ENCODE peak calls at places on chromosomes 5 and 9, in ten cellular contexts. Q is AG10803, F is cardiac fibroblast, M is brain microvascular endothelial cell, Z is GM23248, X is right atrium auricular region, V is neuronal stem cell, S is HCT116, J is fibroblast of lung, I is GM12865. O is an unnamed sample.

GRCh38 chr5:90558344-90559192 is at the start of gene ADGRV1:
- DNase-seq in Q (peak), F (peak), M (peak), Z (peak), X (no peak), V (peak), S (peak), J (peak), I (no peak), O (no peak)

GRCh38 chr5:38715671-38716070 is 130.1 kb upstream of the OSMR start:
- DNase-seq in Q (no peak), F (peak), M (no peak), Z (peak), X (no peak), V (peak), S (peak), J (no peak), I (no peak), O (no peak)

GRCh38 chr9:137878146-137878941 is 762 bp downstream of the CACNA1B start:
- DNase-seq in Q (no peak), F (peak), M (peak), Z (peak), X (no peak), V (peak), S (no peak), J (peak), I (no peak), O (no peak)

GRCh38 chr5:103910002-103910401 is 347.4 kb upstream of the NUDT12 start:
- DNase-seq in Q (no peak), F (no peak), M (no peak), Z (no peak), X (no peak), V (no peak), S (no peak), J (no peak), I (no peak), O (no peak)

GRCh38 chr5:145124806-145125205 is 710.3 kb downstream of the PRELID2 start:
- DNase-seq in Q (no peak), F (no peak), M (no peak), Z (no peak), X (no peak), V (no peak), S (no peak), J (no peak), I (no peak), O (no peak)

GRCh38 chr5:61048534-61048933 is 103.5 kb downstream of the NDUFAF2 start:
- DNase-seq in Q (peak), F (peak), M (peak), Z (peak), X (no peak), V (no peak), S (peak), J (peak), I (no peak), O (no peak)

GRCh38 chr5:173435543-173435942 is 107.3 kb upstream of the STC2 start:
- DNase-seq in Q (no peak), F (peak), M (no peak), Z (peak), X (no peak), V (no peak), S (no peak), J (no peak), I (no peak), O (no peak)

GRCh38 chr5:132487841-132488555 is 2.6 kb downstream of the IRF1 start:
- DNase-seq in Q (no peak), F (no peak), M (no peak), Z (no peak), X (peak), V (no peak), S (no peak), J (no peak), I (peak), O (no peak)

GRCh38 chr5:173872887-173873286 is 15.3 kb upstream of the CPEB4 start:
- DNase-seq in Q (no peak), F (no peak), M (no peak), Z (no peak), X (peak), V (no peak), S (no peak), J (no peak), I (no peak), O (no peak)

GRCh38 chr5:14469485-14470377 is 111.9 kb upstream of the OTULINL start:
- DNase-seq in Q (peak), F (no peak), M (no peak), Z (no peak), X (no peak), V (no peak), S (no peak), J (no peak), I (no peak), O (no peak)

GRCh38 chr9:102631559-102631958 is 363.6 kb upstream of the CYLC2 start:
- DNase-seq in Q (no peak), F (peak), M (peak), Z (peak), X (no peak), V (no peak), S (no peak), J (no peak), I (peak), O (peak)

GRCh38 chr5:40660751-40661150 is 19.0 kb upstream of the PTGER4 start:
- DNase-seq in Q (no peak), F (no peak), M (no peak), Z (no peak), X (no peak), V (no peak), S (no peak), J (no peak), I (no peak), O (no peak)

GRCh38 chr5:156367602-156368001 is 40.6 kb downstream of the SGCD start:
- DNase-seq in Q (peak), F (peak), M (no peak), Z (peak), X (peak), V (no peak), S (no peak), J (peak), I (no peak), O (no peak)

GRCh38 chr5:115816226-115817042 is at the start of gene CDO1:
- DNase-seq in Q (peak), F (peak), M (peak), Z (peak), X (peak), V (peak), S (no peak), J (peak), I (no peak), O (no peak)

GRCh38 chr9:88537743-88538055 is 2.7 kb downstream of the NXNL2 start:
- DNase-seq in Q (peak), F (peak), M (peak), Z (peak), X (peak), V (peak), S (no peak), J (peak), I (peak), O (peak)

GRCh38 chr5:141560725-141561483 is 57.9 kb downstream of the DIAPH1 start:
- DNase-seq in Q (peak), F (peak), M (peak), Z (peak), X (peak), V (peak), S (peak), J (peak), I (no peak), O (no peak)

GRCh38 chr5:44387911-44388310 is 1.3 kb downstream of the FGF10 start:
- DNase-seq in Q (no peak), F (no peak), M (no peak), Z (no peak), X (no peak), V (no peak), S (no peak), J (no peak), I (no peak), O (no peak)
- H3K4me3 ChIP-seq in Q (no peak), F (no peak), M (no peak), Z (no peak), X (peak), V (peak), S (no peak), J (peak), I (no peak), O (no peak)

DNA sequence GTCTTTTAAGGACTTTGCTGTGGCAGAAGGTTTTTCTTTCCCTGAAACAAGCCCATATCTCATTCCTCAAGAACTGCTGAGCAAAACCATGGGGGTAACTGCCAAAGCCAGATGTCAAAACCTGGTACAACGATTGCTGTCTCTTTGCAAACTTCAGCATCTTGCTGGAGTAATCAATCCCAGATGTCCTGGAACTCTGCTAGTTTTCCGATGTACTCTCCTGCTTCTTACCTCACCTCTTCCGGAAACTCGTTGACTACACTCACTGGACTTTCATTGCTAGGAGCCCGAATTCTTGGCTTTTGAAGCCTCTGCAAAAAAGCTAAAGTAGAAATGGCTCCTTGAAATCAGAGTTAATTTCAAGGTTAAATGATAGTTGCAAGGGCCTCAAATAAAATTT is 23.3 kb downstream of the RAD1 start:
- DNase-seq in Q (peak), F (peak), M (peak), Z (peak), X (no peak), V (no peak), S (no peak), J (peak), I (no peak), O (no peak)
- H3K4me3 ChIP-seq in Q (no peak), F (no peak), M (no peak), Z (peak), X (no peak), V (no peak), S (no peak), J (no peak), I (no peak), O (no peak)

GRCh38 chr5:77958642-77959315 is 182.6 kb upstream of the TBCA start:
- DNase-seq in Q (no peak), F (no peak), M (no peak), Z (no peak), X (no peak), V (no peak), S (no peak), J (no peak), I (no peak), O (no peak)

GRCh38 chr5:77955577-77955976 is 179.4 kb upstream of the TBCA start:
- DNase-seq in Q (no peak), F (no peak), M (no peak), Z (no peak), X (no peak), V (no peak), S (no peak), J (no peak), I (no peak), O (no peak)

GRCh38 chr5:77957516-77957915 is 181.4 kb upstream of the TBCA start:
- DNase-seq in Q (no peak), F (no peak), M (no peak), Z (no peak), X (no peak), V (no peak), S (no peak), J (no peak), I (no peak), O (no peak)

GRCh38 chr5:77957931-77958476 is 181.9 kb upstream of the TBCA start:
- DNase-seq in Q (no peak), F (no peak), M (no peak), Z (peak), X (no peak), V (peak), S (no peak), J (no peak), I (no peak), O (no peak)

GRCh38 chr5:77957081-77957480 is 180.9 kb upstream of the TBCA start:
- DNase-seq in Q (no peak), F (no peak), M (no peak), Z (no peak), X (no peak), V (no peak), S (no peak), J (no peak), I (no peak), O (no peak)
- H3K4me3 ChIP-seq in Q (no peak), F (no peak), M (no peak), Z (no peak), X (no peak), V (no peak), S (no peak), J (no peak), I (no peak), O (no peak)

GRCh38 chr5:7393921-7394799 is 1.8 kb upstream of the ADCY2 start:
- DNase-seq in Q (no peak), F (no peak), M (no peak), Z (no peak), X (no peak), V (no peak), S (no peak), J (no peak), I (no peak), O (no peak)
- H3K4me3 ChIP-seq in Q (no peak), F (no peak), M (no peak), Z (no peak), X (no peak), V (no peak), S (no peak), J (no peak), I (no peak), O (no peak)

DNA sequence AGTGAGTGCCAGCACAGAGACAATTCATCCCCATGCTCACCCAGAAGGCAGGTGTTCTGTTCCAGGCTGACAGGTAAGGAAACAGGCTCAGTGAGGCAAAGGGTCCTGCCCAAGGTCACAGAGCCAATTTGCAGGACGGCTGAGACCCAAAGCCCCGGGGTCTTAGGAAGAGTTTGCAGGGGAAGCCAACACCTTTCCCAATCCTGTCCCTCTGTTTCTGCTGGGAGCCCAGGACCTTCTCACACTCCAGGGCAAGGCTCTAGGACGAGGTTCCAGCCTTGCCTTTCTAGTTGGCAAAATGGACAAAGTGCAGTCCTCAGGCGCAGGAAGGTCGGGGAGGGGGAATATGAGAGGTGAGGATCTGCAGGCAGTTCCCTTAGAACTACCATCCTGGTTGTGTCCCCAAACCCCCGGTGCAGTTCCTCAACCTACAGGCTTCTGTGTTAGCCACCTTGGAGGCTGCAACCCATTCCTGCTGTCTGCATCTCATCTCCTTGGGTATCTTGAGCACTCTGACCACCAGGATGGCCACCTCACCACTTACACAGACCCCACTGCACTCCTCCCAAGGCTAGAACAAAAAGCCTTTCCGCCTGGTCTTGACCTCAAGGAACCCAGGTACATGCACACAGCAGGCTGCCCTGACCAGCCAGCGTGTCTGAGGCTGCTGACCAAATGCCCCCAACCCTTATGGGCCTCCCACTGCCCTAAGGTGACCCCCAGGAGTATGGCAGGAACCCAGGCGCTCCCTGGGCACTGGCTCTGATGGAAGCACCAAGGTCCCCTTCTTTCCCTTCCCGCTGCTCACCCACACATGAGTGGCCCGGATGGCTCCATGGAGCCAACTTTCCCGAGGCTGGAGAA is 1.9 kb upstream of the BRD3 start:
- DNase-seq in Q (no peak), F (no peak), M (no peak), Z (no peak), X (no peak), V (no peak), S (no peak), J (no peak), I (no peak), O (no peak)
- H3K4me3 ChIP-seq in Q (no peak), F (no peak), M (no peak), Z (no peak), X (no peak), V (peak), S (no peak), J (no peak), I (no peak), O (no peak)

DNA sequence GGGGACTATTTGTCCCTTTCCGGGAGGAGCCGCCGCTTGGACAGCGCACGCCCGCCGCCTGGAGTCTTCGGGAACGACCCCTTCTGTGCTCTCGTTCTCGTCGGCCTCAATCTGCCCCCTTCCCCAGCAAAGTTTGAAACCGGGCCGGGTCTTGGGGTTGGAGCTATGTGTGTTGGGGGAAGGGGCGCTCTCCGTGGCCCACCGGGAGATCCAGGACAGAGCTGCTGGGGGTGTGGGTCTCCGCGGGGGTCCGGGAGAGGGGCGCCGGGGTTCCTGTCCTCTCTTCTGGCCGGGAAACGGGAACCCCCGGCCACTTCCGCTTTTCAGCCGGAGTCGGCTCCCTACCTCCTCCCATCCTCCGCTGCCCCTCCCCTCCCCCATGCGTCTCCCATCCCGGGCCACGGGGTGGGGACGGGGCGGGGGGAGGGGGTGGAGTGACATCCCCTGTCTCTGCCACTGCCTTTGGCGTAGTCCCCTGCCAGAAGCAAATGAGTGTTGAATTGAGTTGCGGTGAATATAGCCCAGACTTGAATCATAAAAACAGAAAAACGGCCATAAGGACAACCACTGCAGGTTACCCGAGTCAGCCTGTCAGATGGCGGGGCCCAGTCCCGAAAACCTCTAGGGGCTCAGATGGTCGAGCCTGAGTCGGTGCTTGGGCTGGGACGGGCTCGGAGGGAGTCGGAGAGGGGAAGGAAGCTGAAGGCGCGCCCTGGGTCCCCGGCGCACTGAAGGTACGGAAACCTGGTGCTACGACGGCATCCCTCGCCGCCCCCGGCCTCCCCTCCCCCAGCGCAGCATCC is 1.1 kb downstream of the CPLX2 start:
- DNase-seq in Q (no peak), F (no peak), M (no peak), Z (no peak), X (no peak), V (no peak), S (no peak), J (no peak), I (no peak), O (no peak)
- H3K4me3 ChIP-seq in Q (no peak), F (no peak), M (no peak), Z (no peak), X (no peak), V (no peak), S (no peak), J (no peak), I (no peak), O (no peak)